ENCODE peak calls at places on chromosomes 16 and 17, in four cellular contexts. Y is PC-3, Z is tibial artery, A is transverse colon. R is an unnamed sample.

GRCh38 chr16:89094252-89094901 is 725 bp downstream of the ACSF3 start:
- DNase-seq in Y (peak), Z (no peak), A (peak), R (no peak)

GRCh38 chr17:65074778-65075250 is 18.3 kb upstream of the GNA13 start:
- DNase-seq in Y (no peak), Z (no peak), A (peak), R (no peak)

GRCh38 chr17:79866791-79867190 is 27.6 kb upstream of the CBX4 start:
- DNase-seq in Y (no peak), Z (no peak), A (no peak), R (no peak)

GRCh38 chr17:82806645-82807044 is 33.2 kb downstream of the ZNF750 start:
- DNase-seq in Y (no peak), Z (no peak), A (no peak), R (no peak)

GRCh38 chr16:72924918-72925630 is 122.9 kb downstream of the ZFHX3 start:
- DNase-seq in Y (peak), Z (peak), A (no peak), R (no peak)

GRCh38 chr16:81585785-81586184 is 141.2 kb downstream of the CMIP start:
- DNase-seq in Y (peak), Z (no peak), A (no peak), R (no peak)

GRCh38 chr17:18250708-18251107 is 7.8 kb downstream of the FLII start:
- DNase-seq in Y (no peak), Z (no peak), A (no peak), R (no peak)

GRCh38 chr17:7213895-7214299 is 5.7 kb downstream of the DLG4 start:
- DNase-seq in Y (peak), Z (no peak), A (peak), R (peak)

GRCh38 chr17:49886036-49886435 is 38.2 kb upstream of the TAC4 start:
- DNase-seq in Y (no peak), Z (no peak), A (no peak), R (no peak)

GRCh38 chr16:1950559-1950958 is 3.9 kb downstream of the RPL3L start:
- DNase-seq in Y (no peak), Z (peak), A (no peak), R (no peak)

GRCh38 chr17:42422412-42422957 is 571 bp downstream of the CAVIN1 start:
- DNase-seq in Y (no peak), Z (peak), A (no peak), R (no peak)

GRCh38 chr17:41211845-41212466 is 14.5 kb upstream of the KRTAP9-2 start:
- DNase-seq in Y (peak), Z (no peak), A (peak), R (no peak)

GRCh38 chr17:53749178-53749577 is 73.5 kb upstream of the KIF2B start:
- DNase-seq in Y (peak), Z (no peak), A (no peak), R (no peak)

GRCh38 chr16:58492735-58493134 is 7.2 kb upstream of the NDRG4 start:
- DNase-seq in Y (no peak), Z (no peak), A (no peak), R (no peak)

GRCh38 chr17:3928394-3928793 is 12.1 kb upstream of the P2RX1 start:
- DNase-seq in Y (no peak), Z (no peak), A (no peak), R (no peak)

GRCh38 chr16:9612267-9612666 is 520.8 kb downstream of the HAPSTR1 start:
- DNase-seq in Y (no peak), Z (no peak), A (no peak), R (no peak)

GRCh38 chr16:73916839-73917594 is 379.6 kb upstream of the PSMD7 start:
- DNase-seq in Y (no peak), Z (no peak), A (no peak), R (no peak)

GRCh38 chr17:5019475-5019956 is 15.7 kb downstream of the SLC52A1 start:
- DNase-seq in Y (peak), Z (no peak), A (no peak), R (no peak)

GRCh38 chr17:81576621-81577277 is 24.6 kb upstream of the FAAP100 start:
- DNase-seq in Y (peak), Z (no peak), A (no peak), R (no peak)

GRCh38 chr17:81295678-81296381 is 723 bp upstream of the SLC38A10 start:
- DNase-seq in Y (peak), Z (no peak), A (peak), R (no peak)

GRCh38 chr16:1460602-1461138 is 14.2 kb downstream of the CLCN7 start:
- DNase-seq in Y (no peak), Z (no peak), A (no peak), R (no peak)

GRCh38 chr17:38967290-38967738 is at the start of gene FBXO47:
- DNase-seq in Y (no peak), Z (peak), A (peak), R (peak)

GRCh38 chr17:16052486-16052885 is 52.9 kb downstream of the TTC19 start:
- DNase-seq in Y (no peak), Z (no peak), A (no peak), R (no peak)

GRCh38 chr17:73639926-73640325 is 4.3 kb downstream of the SDK2 start:
- DNase-seq in Y (peak), Z (peak), A (peak), R (no peak)

GRCh38 chr16:2295056-2295798 is 27.3 kb upstream of the RNPS1 start:
- DNase-seq in Y (no peak), Z (no peak), A (no peak), R (no peak)

GRCh38 chr17:14214271-14214670 is 22.4 kb downstream of the CDRT15 start:
- DNase-seq in Y (peak), Z (no peak), A (no peak), R (no peak)

GRCh38 chr16:73210686-73211085 is 162.8 kb upstream of the ZFHX3 start:
- DNase-seq in Y (no peak), Z (no peak), A (no peak), R (no peak)

GRCh38 chr16:997440-998051 is 16.0 kb downstream of the SOX8 start:
- DNase-seq in Y (peak), Z (no peak), A (peak), R (no peak)

GRCh38 chr16:19810817-19811731 is 73.6 kb downstream of the GPRC5B start:
- DNase-seq in Y (peak), Z (no peak), A (no peak), R (no peak)

GRCh38 chr16:2497116-2497630 is 16.6 kb upstream of the ATP6V0C start:
- DNase-seq in Y (no peak), Z (no peak), A (no peak), R (no peak)

GRCh38 chr16:635573-636205 is 416 bp downstream of the METTL26 start:
- DNase-seq in Y (no peak), Z (no peak), A (no peak), R (no peak)

GRCh38 chr17:76883744-76884525 is 15.7 kb downstream of the MGAT5B start:
- DNase-seq in Y (no peak), Z (no peak), A (no peak), R (no peak)

GRCh38 chr16:11100239-11100750 is 155.7 kb downstream of the SOCS1 start:
- DNase-seq in Y (peak), Z (peak), A (peak), R (no peak)

GRCh38 chr16:84360170-84360569 is 8.2 kb upstream of the ATP2C2 start:
- DNase-seq in Y (peak), Z (no peak), A (no peak), R (no peak)

DNA sequence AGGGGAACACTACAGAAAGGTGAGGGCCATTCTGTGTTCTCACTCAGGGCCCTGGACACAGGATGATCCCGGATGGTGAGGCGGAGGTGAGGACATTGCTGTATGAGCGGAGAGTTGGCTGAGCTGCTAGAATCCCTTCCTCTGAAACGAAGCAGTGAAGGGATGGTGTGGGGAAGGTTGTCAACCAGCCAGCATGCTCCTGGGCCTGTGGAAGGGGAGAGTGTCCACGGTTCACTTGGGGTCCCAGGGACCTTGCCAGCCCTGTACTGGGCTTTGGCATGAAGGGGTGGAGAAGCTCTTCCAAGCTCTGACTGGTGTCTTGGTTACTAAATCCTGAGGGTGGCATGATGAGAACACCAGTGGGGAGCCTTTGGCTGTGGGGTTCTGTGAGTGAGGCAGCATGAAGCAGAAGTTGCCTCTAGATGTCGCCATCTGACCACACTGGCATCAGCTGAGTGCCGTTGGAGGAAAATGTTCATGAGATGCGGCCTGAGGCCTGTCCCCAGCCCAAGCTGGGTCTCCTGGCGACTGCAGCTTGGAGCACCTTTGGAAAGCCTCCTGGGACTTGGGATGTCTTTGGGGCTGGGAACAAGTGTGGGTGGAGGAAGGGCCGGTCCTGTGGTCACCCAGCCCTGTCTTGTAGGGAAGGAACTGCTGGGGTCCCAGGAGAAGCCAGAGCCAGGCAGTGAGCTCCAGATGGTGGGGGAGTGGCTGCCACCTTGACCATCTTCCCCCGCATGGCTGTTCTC is 14.8 kb downstream of the PDP2 start:
- DNase-seq in Y (peak), Z (peak), A (peak), R (no peak)
- TF ChIP-seq CTCF in Y (peak), Z (peak), A (peak), R (no peak)

DNA sequence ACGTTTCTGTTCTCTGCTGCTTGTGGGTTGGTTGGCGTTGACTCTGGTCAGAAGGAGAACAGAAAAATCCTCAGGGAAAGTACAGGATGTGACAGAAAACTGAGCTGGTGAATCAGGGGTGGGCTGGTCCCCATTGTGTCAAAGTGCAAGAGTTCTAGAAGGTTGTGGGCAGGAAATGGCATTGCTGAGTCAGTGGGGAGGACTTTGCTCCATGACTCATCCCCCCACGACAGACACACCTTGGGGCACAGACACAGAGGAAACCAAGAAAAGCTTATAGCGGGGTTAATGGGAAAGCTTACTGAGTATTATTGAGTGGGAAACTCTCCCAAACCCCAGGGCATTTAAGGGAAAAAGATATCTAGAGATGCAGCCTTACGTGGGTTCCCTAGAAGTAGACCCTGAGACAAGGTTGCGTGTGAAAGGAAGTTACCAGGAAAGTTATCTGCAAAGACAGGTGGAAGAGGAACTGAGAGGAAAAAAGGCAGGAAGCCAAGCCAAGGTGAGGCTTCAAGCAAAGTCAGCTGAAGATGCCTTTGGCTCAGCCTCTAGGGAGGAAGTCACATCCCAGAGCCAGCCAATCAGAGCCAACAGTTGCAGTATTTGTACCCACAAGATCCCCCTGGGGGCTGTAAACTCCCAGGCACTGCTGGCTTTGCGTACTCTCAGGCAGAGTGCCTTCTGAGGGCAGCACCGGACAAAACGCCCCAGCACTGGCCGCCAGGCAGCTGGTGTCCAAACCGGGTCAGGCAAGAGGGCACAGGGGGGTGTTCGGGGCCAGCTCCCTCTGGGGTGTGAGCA is 86.4 kb downstream of the FOXL1 start:
- DNase-seq in Y (peak), Z (peak), A (peak), R (no peak)
- TF ChIP-seq CTCF in Y (no peak), Z (no peak), A (no peak), R (no peak)

GRCh38 chr17:9929873-9930272 is 24.8 kb upstream of the RCVRN start:
- DNase-seq in Y (no peak), Z (no peak), A (no peak), R (no peak)

GRCh38 chr17:9925457-9925856 is 20.4 kb upstream of the RCVRN start:
- DNase-seq in Y (no peak), Z (no peak), A (no peak), R (no peak)

GRCh38 chr17:9926150-9926804 is 21.2 kb upstream of the RCVRN start:
- DNase-seq in Y (peak), Z (no peak), A (no peak), R (no peak)

GRCh38 chr17:9931144-9931543 is 26.1 kb upstream of the RCVRN start:
- DNase-seq in Y (no peak), Z (no peak), A (no peak), R (no peak)

DNA sequence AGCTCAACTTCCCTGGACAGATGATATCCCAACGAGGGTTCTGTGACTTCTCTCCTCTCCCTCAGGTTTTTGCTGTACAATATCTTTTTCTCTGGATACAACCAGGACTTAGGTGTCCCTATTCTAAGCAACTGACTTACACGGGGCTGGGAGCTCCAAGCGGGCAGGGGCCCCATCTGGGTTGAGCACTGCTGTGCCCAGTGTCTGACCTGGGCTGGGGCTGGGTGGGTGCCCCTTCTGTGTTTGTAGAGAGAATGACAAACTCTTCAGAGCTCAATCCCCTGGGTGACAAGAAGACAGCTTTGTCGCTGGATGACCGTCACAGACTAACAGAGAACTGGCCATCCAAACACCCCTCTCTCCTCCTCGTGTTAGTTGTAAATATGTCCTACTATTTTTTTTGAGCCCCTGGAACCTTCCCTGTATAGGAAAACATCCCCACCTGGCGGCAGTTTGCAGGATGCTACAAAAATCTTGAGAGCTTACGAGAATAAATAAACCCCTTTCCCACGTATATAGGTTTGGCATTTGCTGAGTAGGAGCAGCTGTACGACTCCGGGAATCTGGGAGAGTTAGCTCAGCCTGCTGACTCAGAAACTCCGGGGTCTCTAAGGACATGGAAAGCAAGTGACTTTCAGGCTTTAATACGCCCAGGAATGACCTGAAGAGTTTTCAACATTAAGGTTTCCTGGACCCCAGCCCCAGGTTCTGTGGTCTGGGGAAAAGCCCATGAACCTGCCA is 23.7 kb upstream of the RCVRN start:
- DNase-seq in Y (peak), Z (no peak), A (no peak), R (no peak)
- TF ChIP-seq CTCF in Y (peak), Z (no peak), A (peak), R (no peak)

GRCh38 chr17:30236807-30237206 is 1.3 kb upstream of the SLC6A4 start:
- DNase-seq in Y (peak), Z (no peak), A (peak), R (no peak)
- TF ChIP-seq CTCF in Y (peak), Z (peak), A (peak), R (no peak)

DNA sequence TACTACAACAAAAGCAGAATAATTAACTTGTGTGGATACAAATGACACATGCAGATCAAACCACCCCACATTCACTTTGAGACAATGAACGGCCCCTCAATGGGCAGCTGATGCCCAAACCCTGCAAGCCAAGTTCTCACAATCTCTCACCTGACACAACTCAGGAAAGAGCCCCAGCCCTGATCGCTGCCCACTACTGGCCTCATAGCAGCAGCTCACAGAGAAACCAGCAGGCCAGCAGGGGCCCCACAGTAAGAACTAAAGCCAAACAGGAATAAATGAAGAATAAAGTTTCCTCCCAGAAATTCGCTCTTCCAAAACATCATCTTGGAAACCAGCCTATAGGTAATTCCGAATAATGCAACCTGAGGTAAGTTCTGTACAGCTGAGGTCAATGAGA is 7.7 kb downstream of the AKTIP start:
- DNase-seq in Y (no peak), Z (no peak), A (no peak), R (no peak)
- TF ChIP-seq CTCF in Y (peak), Z (no peak), A (no peak), R (no peak)

GRCh38 chr16:67245189-67245585 is 2.1 kb downstream of the FHOD1 start:
- DNase-seq in Y (no peak), Z (no peak), A (no peak), R (no peak)

GRCh38 chr16:67247698-67248400 is 568 bp upstream of the FHOD1 start:
- DNase-seq in Y (no peak), Z (no peak), A (no peak), R (no peak)

GRCh38 chr16:67246945-67247697 is at the start of gene FHOD1:
- DNase-seq in Y (peak), Z (peak), A (peak), R (peak)

GRCh38 chr16:67245674-67246080 is 1.6 kb downstream of the FHOD1 start:
- DNase-seq in Y (peak), Z (no peak), A (no peak), R (no peak)

GRCh38 chr16:67246081-67246944 is 968 bp downstream of the FHOD1 start:
- DNase-seq in Y (peak), Z (peak), A (peak), R (peak)
- TF ChIP-seq CTCF in Y (peak), Z (peak), A (peak), R (no peak)

GRCh38 chr17:30278032-30278431 is 13.7 kb downstream of the BLMH start:
- DNase-seq in Y (peak), Z (no peak), A (no peak), R (no peak)
- TF ChIP-seq CTCF in Y (peak), Z (peak), A (peak), R (no peak)

GRCh38 chr16:87582966-87583325 is 19.4 kb upstream of the JPH3 start:
- DNase-seq in Y (no peak), Z (no peak), A (no peak), R (no peak)

GRCh38 chr16:87579691-87580090 is 22.6 kb upstream of the JPH3 start:
- DNase-seq in Y (no peak), Z (no peak), A (no peak), R (no peak)

GRCh38 chr16:87581867-87582220 is 20.5 kb upstream of the JPH3 start:
- DNase-seq in Y (peak), Z (peak), A (peak), R (peak)

GRCh38 chr16:87582221-87582965 is 19.9 kb upstream of the JPH3 start:
- DNase-seq in Y (no peak), Z (peak), A (peak), R (no peak)

DNA sequence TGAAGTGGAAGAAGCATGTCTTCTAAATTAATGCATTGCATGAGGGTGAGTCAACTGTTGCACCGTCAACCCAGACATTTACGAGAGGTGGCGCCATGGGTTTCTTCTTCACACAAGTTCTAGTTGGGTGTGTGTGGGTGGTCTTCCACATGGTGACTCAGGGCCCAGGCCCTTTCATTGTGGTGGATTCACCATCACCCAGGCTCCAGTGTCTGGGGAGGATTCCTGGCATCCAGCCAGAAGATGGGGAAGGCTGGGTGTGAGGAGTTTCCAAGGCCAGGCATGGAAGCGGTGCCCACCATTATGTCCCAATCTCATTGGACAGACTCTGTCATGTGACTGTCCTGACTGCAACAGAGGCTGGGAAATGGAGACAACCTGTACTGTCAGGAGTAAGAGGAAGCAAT is 21.4 kb upstream of the JPH3 start:
- DNase-seq in Y (peak), Z (no peak), A (no peak), R (no peak)
- TF ChIP-seq CTCF in Y (no peak), Z (no peak), A (no peak), R (no peak)